ENCODE peak calls at places on chromosomes 12 and 14, in eight cellular contexts. One of them, this sample, is unnamed.

GRCh38 chr12:50799908-50800307 is 36.0 kb downstream of the ATF1 start:
- DNase-seq in effector memory CD8-positive, alpha-beta T cell: no peak
- DNase-seq in HFF-Myc: no peak
- DNase-seq in cardiac fibroblast: peak; percentile 17
- DNase-seq in tibial artery: no peak
- DNase-seq in posterior cingulate gyrus: no peak
- DNase-seq in kidney tubule cell: no peak
- DNase-seq in GOT3: no peak
- DNase-seq in this sample: no peak

GRCh38 chr14:78029471-78030372 is 140.5 kb upstream of the NRXN3 start:
- DNase-seq in HFF-Myc: no peak
- DNase-seq in kidney tubule cell: no peak
- DNase-seq in GOT3: no peak
- DNase-seq in posterior cingulate gyrus: peak; percentile 21
- DNase-seq in effector memory CD8-positive, alpha-beta T cell: no peak
- DNase-seq in cardiac fibroblast: no peak
- DNase-seq in tibial artery: no peak
- DNase-seq in this sample: no peak

GRCh38 chr14:77284066-77284855 is 13.3 kb upstream of the NGB start:
- DNase-seq in GOT3: no peak
- DNase-seq in posterior cingulate gyrus: peak; percentile 48
- DNase-seq in effector memory CD8-positive, alpha-beta T cell: no peak
- DNase-seq in tibial artery: no peak
- DNase-seq in HFF-Myc: no peak
- DNase-seq in kidney tubule cell: no peak
- DNase-seq in cardiac fibroblast: no peak
- DNase-seq in this sample: no peak

GRCh38 chr14:74083784-74084276 is 423 bp downstream of the ALDH6A1 start:
- DNase-seq in cardiac fibroblast: no peak
- DNase-seq in posterior cingulate gyrus: no peak
- DNase-seq in effector memory CD8-positive, alpha-beta T cell: no peak
- DNase-seq in HFF-Myc: no peak
- DNase-seq in tibial artery: no peak
- DNase-seq in GOT3: no peak
- DNase-seq in kidney tubule cell: no peak
- DNase-seq in this sample: no peak

GRCh38 chr12:257521-258321 is 4.9 kb downstream of the SLC6A13 start:
- DNase-seq in effector memory CD8-positive, alpha-beta T cell: no peak
- DNase-seq in kidney tubule cell: no peak
- DNase-seq in GOT3: no peak
- DNase-seq in posterior cingulate gyrus: no peak
- DNase-seq in cardiac fibroblast: no peak
- DNase-seq in HFF-Myc: no peak
- DNase-seq in tibial artery: no peak
- DNase-seq in this sample: no peak

GRCh38 chr14:64387232-64387737 is 868 bp upstream of the MTHFD1 start:
- DNase-seq in cardiac fibroblast: peak; percentile 30
- DNase-seq in HFF-Myc: no peak
- DNase-seq in GOT3: no peak
- DNase-seq in kidney tubule cell: peak; percentile 39
- DNase-seq in posterior cingulate gyrus: no peak
- DNase-seq in tibial artery: peak; percentile 48
- DNase-seq in effector memory CD8-positive, alpha-beta T cell: no peak
- DNase-seq in this sample: no peak

GRCh38 chr14:51552275-51552674 is 99.4 kb upstream of the FRMD6 start:
- DNase-seq in kidney tubule cell: no peak
- DNase-seq in posterior cingulate gyrus: no peak
- DNase-seq in effector memory CD8-positive, alpha-beta T cell: no peak
- DNase-seq in HFF-Myc: no peak
- DNase-seq in cardiac fibroblast: no peak
- DNase-seq in tibial artery: no peak
- DNase-seq in GOT3: no peak
- DNase-seq in this sample: no peak

GRCh38 chr12:123388218-123388947 is 4.5 kb downstream of the KMT5A start:
- DNase-seq in posterior cingulate gyrus: peak; percentile 74
- DNase-seq in kidney tubule cell: peak; percentile 82
- DNase-seq in HFF-Myc: no peak
- DNase-seq in GOT3: no peak
- DNase-seq in cardiac fibroblast: peak; percentile 75
- DNase-seq in tibial artery: peak; percentile 72
- DNase-seq in effector memory CD8-positive, alpha-beta T cell: peak; percentile 69
- DNase-seq in this sample: peak; percentile 77

GRCh38 chr14:22587247-22587646 is 1.8 kb downstream of the DAD1 start:
- DNase-seq in cardiac fibroblast: no peak
- DNase-seq in kidney tubule cell: no peak
- DNase-seq in GOT3: no peak
- DNase-seq in effector memory CD8-positive, alpha-beta T cell: no peak
- DNase-seq in HFF-Myc: no peak
- DNase-seq in posterior cingulate gyrus: no peak
- DNase-seq in tibial artery: no peak
- DNase-seq in this sample: no peak

GRCh38 chr12:47867496-47867941 is 37.3 kb downstream of the VDR start:
- DNase-seq in effector memory CD8-positive, alpha-beta T cell: no peak
- DNase-seq in kidney tubule cell: peak; percentile 57
- DNase-seq in HFF-Myc: peak; percentile 54
- DNase-seq in GOT3: no peak
- DNase-seq in cardiac fibroblast: peak; percentile 83
- DNase-seq in posterior cingulate gyrus: no peak
- DNase-seq in tibial artery: no peak
- DNase-seq in this sample: no peak

GRCh38 chr12:109698820-109699219 is 14.8 kb upstream of the FAM222A start:
- DNase-seq in HFF-Myc: no peak
- DNase-seq in cardiac fibroblast: no peak
- DNase-seq in kidney tubule cell: no peak
- DNase-seq in tibial artery: no peak
- DNase-seq in posterior cingulate gyrus: no peak
- DNase-seq in GOT3: no peak
- DNase-seq in effector memory CD8-positive, alpha-beta T cell: no peak
- DNase-seq in this sample: no peak

GRCh38 chr12:122148657-122149056 is 25.4 kb downstream of the IL31 start:
- DNase-seq in kidney tubule cell: no peak
- DNase-seq in GOT3: no peak
- DNase-seq in effector memory CD8-positive, alpha-beta T cell: no peak
- DNase-seq in tibial artery: no peak
- DNase-seq in HFF-Myc: no peak
- DNase-seq in posterior cingulate gyrus: no peak
- DNase-seq in cardiac fibroblast: peak; percentile 54
- DNase-seq in this sample: no peak

GRCh38 chr12:130482448-130482847 is 144.8 kb downstream of the PIWIL1 start:
- DNase-seq in cardiac fibroblast: no peak
- DNase-seq in HFF-Myc: no peak
- DNase-seq in tibial artery: no peak
- DNase-seq in kidney tubule cell: no peak
- DNase-seq in effector memory CD8-positive, alpha-beta T cell: no peak
- DNase-seq in posterior cingulate gyrus: no peak
- DNase-seq in GOT3: no peak
- DNase-seq in this sample: no peak

GRCh38 chr14:32472512-32473472 is 143.7 kb downstream of the AKAP6 start:
- DNase-seq in kidney tubule cell: peak; percentile 67
- DNase-seq in GOT3: no peak
- DNase-seq in HFF-Myc: peak; percentile 59
- DNase-seq in tibial artery: no peak
- DNase-seq in posterior cingulate gyrus: peak; percentile 68
- DNase-seq in effector memory CD8-positive, alpha-beta T cell: no peak
- DNase-seq in cardiac fibroblast: peak; percentile 77
- DNase-seq in this sample: no peak

GRCh38 chr14:31449971-31450610 is 7.2 kb downstream of the DTD2 start:
- DNase-seq in kidney tubule cell: peak; percentile 44
- DNase-seq in posterior cingulate gyrus: no peak
- DNase-seq in tibial artery: no peak
- DNase-seq in HFF-Myc: no peak
- DNase-seq in GOT3: no peak
- DNase-seq in effector memory CD8-positive, alpha-beta T cell: no peak
- DNase-seq in cardiac fibroblast: peak; percentile 73
- DNase-seq in this sample: no peak

GRCh38 chr14:58299665-58300202 is 1.4 kb downstream of the ARID4A start:
- DNase-seq in tibial artery: no peak
- DNase-seq in posterior cingulate gyrus: no peak
- DNase-seq in effector memory CD8-positive, alpha-beta T cell: no peak
- DNase-seq in GOT3: no peak
- DNase-seq in kidney tubule cell: peak; percentile 9
- DNase-seq in cardiac fibroblast: peak; percentile 17
- DNase-seq in HFF-Myc: no peak
- DNase-seq in this sample: no peak

GRCh38 chr12:10783252-10783651 is 19.2 kb downstream of the TAS2R7 start:
- DNase-seq in cardiac fibroblast: no peak
- DNase-seq in effector memory CD8-positive, alpha-beta T cell: no peak
- DNase-seq in posterior cingulate gyrus: no peak
- DNase-seq in GOT3: no peak
- DNase-seq in HFF-Myc: no peak
- DNase-seq in kidney tubule cell: no peak
- DNase-seq in tibial artery: no peak
- DNase-seq in this sample: no peak

GRCh38 chr12:95848575-95849388 is 10.0 kb upstream of the SNRPF start:
- DNase-seq in posterior cingulate gyrus: peak; percentile 15
- DNase-seq in effector memory CD8-positive, alpha-beta T cell: no peak
- DNase-seq in GOT3: no peak
- DNase-seq in kidney tubule cell: peak; percentile 70
- DNase-seq in tibial artery: no peak
- DNase-seq in cardiac fibroblast: peak; percentile 61
- DNase-seq in HFF-Myc: peak; percentile 10
- DNase-seq in this sample: no peak

GRCh38 chr12:13074396-13075113 is 28.9 kb downstream of the GSG1 start:
- DNase-seq in effector memory CD8-positive, alpha-beta T cell: no peak
- DNase-seq in kidney tubule cell: no peak
- DNase-seq in posterior cingulate gyrus: no peak
- DNase-seq in tibial artery: no peak
- DNase-seq in cardiac fibroblast: peak; percentile 30
- DNase-seq in GOT3: no peak
- DNase-seq in HFF-Myc: no peak
- DNase-seq in this sample: no peak

GRCh38 chr12:45051490-45052105 is 699 bp upstream of the DBX2 start:
- DNase-seq in posterior cingulate gyrus: no peak
- DNase-seq in GOT3: no peak
- DNase-seq in HFF-Myc: peak; percentile 16
- DNase-seq in tibial artery: no peak
- DNase-seq in effector memory CD8-positive, alpha-beta T cell: no peak
- DNase-seq in kidney tubule cell: peak; percentile 6
- DNase-seq in cardiac fibroblast: peak; percentile 9
- DNase-seq in this sample: no peak

GRCh38 chr14:29738950-29739349 is 188.7 kb downstream of the PRKD1 start:
- DNase-seq in tibial artery: no peak
- DNase-seq in effector memory CD8-positive, alpha-beta T cell: no peak
- DNase-seq in cardiac fibroblast: no peak
- DNase-seq in posterior cingulate gyrus: no peak
- DNase-seq in GOT3: no peak
- DNase-seq in kidney tubule cell: no peak
- DNase-seq in HFF-Myc: no peak
- DNase-seq in this sample: no peak

GRCh38 chr12:41537522-41537921 is 349.4 kb downstream of the PDZRN4 start:
- DNase-seq in cardiac fibroblast: no peak
- DNase-seq in posterior cingulate gyrus: no peak
- DNase-seq in GOT3: no peak
- DNase-seq in kidney tubule cell: no peak
- DNase-seq in effector memory CD8-positive, alpha-beta T cell: no peak
- DNase-seq in tibial artery: no peak
- DNase-seq in HFF-Myc: no peak
- DNase-seq in this sample: no peak

GRCh38 chr12:14577344-14577743 is 9.7 kb upstream of the PLBD1 start:
- DNase-seq in tibial artery: no peak
- DNase-seq in kidney tubule cell: peak; percentile 48
- DNase-seq in effector memory CD8-positive, alpha-beta T cell: peak; percentile 3
- DNase-seq in GOT3: no peak
- DNase-seq in cardiac fibroblast: no peak
- DNase-seq in HFF-Myc: no peak
- DNase-seq in posterior cingulate gyrus: no peak
- DNase-seq in this sample: no peak

GRCh38 chr12:78181544-78182162 is 351.0 kb downstream of the NAV3 start:
- DNase-seq in cardiac fibroblast: peak; percentile 63
- DNase-seq in HFF-Myc: no peak
- DNase-seq in GOT3: no peak
- DNase-seq in effector memory CD8-positive, alpha-beta T cell: no peak
- DNase-seq in kidney tubule cell: no peak
- DNase-seq in tibial artery: no peak
- DNase-seq in posterior cingulate gyrus: peak; percentile 19
- DNase-seq in this sample: no peak

GRCh38 chr12:27340971-27341370 is 8.3 kb downstream of the BMAL2 start:
- DNase-seq in GOT3: no peak
- DNase-seq in posterior cingulate gyrus: no peak
- DNase-seq in HFF-Myc: no peak
- DNase-seq in kidney tubule cell: peak; percentile 35
- DNase-seq in tibial artery: no peak
- DNase-seq in effector memory CD8-positive, alpha-beta T cell: no peak
- DNase-seq in cardiac fibroblast: no peak
- DNase-seq in this sample: no peak

GRCh38 chr12:96130396-96131059 is 63.6 kb upstream of the ELK3 start:
- DNase-seq in cardiac fibroblast: no peak
- DNase-seq in tibial artery: no peak
- DNase-seq in effector memory CD8-positive, alpha-beta T cell: no peak
- DNase-seq in posterior cingulate gyrus: no peak
- DNase-seq in kidney tubule cell: no peak
- DNase-seq in GOT3: no peak
- DNase-seq in HFF-Myc: no peak
- DNase-seq in this sample: no peak

GRCh38 chr12:3489057-3489456 is 1.9 kb upstream of the PRMT8 start:
- DNase-seq in kidney tubule cell: no peak
- DNase-seq in HFF-Myc: no peak
- DNase-seq in GOT3: no peak
- DNase-seq in posterior cingulate gyrus: peak; percentile 39
- DNase-seq in effector memory CD8-positive, alpha-beta T cell: no peak
- DNase-seq in tibial artery: no peak
- DNase-seq in cardiac fibroblast: peak; percentile 10
- DNase-seq in this sample: peak; percentile 18

GRCh38 chr14:24277606-24278321 is 6.4 kb upstream of the RABGGTA start:
- DNase-seq in GOT3: no peak
- DNase-seq in tibial artery: peak; percentile 28
- DNase-seq in effector memory CD8-positive, alpha-beta T cell: no peak
- DNase-seq in posterior cingulate gyrus: no peak
- DNase-seq in cardiac fibroblast: no peak
- DNase-seq in HFF-Myc: no peak
- DNase-seq in kidney tubule cell: no peak
- DNase-seq in this sample: no peak

GRCh38 chr14:78023112-78023511 is 147.1 kb upstream of the NRXN3 start:
- DNase-seq in kidney tubule cell: no peak
- DNase-seq in tibial artery: no peak
- DNase-seq in HFF-Myc: no peak
- DNase-seq in GOT3: no peak
- DNase-seq in effector memory CD8-positive, alpha-beta T cell: no peak
- DNase-seq in posterior cingulate gyrus: no peak
- DNase-seq in cardiac fibroblast: no peak
- DNase-seq in this sample: no peak

GRCh38 chr12:11653215-11653753 is 3.8 kb downstream of the ETV6 start:
- DNase-seq in effector memory CD8-positive, alpha-beta T cell: peak; percentile 5
- DNase-seq in tibial artery: no peak
- DNase-seq in GOT3: no peak
- DNase-seq in posterior cingulate gyrus: no peak
- DNase-seq in HFF-Myc: no peak
- DNase-seq in cardiac fibroblast: peak; percentile 41
- DNase-seq in kidney tubule cell: peak; percentile 20
- DNase-seq in this sample: no peak

GRCh38 chr12:92971869-92972524 is 42.9 kb upstream of the EEA1 start:
- DNase-seq in posterior cingulate gyrus: no peak
- DNase-seq in effector memory CD8-positive, alpha-beta T cell: no peak
- DNase-seq in GOT3: no peak
- DNase-seq in tibial artery: no peak
- DNase-seq in kidney tubule cell: peak; percentile 95
- DNase-seq in cardiac fibroblast: peak; percentile 75
- DNase-seq in HFF-Myc: no peak
- DNase-seq in this sample: no peak

GRCh38 chr12:83805873-83806272 is 1106.7 kb downstream of the SLC6A15 start:
- DNase-seq in HFF-Myc: no peak
- DNase-seq in tibial artery: no peak
- DNase-seq in cardiac fibroblast: no peak
- DNase-seq in kidney tubule cell: no peak
- DNase-seq in posterior cingulate gyrus: no peak
- DNase-seq in GOT3: no peak
- DNase-seq in effector memory CD8-positive, alpha-beta T cell: no peak
- DNase-seq in this sample: no peak

GRCh38 chr12:132429932-132430643 is 59.9 kb upstream of the FBRSL1 start:
- DNase-seq in posterior cingulate gyrus: no peak
- DNase-seq in effector memory CD8-positive, alpha-beta T cell: peak; percentile 52
- DNase-seq in HFF-Myc: no peak
- DNase-seq in cardiac fibroblast: peak; percentile 27
- DNase-seq in kidney tubule cell: peak; percentile 44
- DNase-seq in GOT3: no peak
- DNase-seq in tibial artery: no peak
- DNase-seq in this sample: no peak

GRCh38 chr14:75293920-75294648 is 15.5 kb downstream of the FOS start:
- DNase-seq in GOT3: peak; percentile 85
- DNase-seq in kidney tubule cell: peak; percentile 99
- DNase-seq in cardiac fibroblast: peak; percentile 99
- DNase-seq in effector memory CD8-positive, alpha-beta T cell: peak; percentile 96
- DNase-seq in tibial artery: peak; percentile 94
- DNase-seq in posterior cingulate gyrus: peak; percentile 92
- DNase-seq in HFF-Myc: no peak
- DNase-seq in this sample: peak; percentile 89

This sample was measured in caudate nucleus.